ENCODE peak calls at places on chromosomes 1 and 21, in eight cellular contexts. D, X, V, I, B, E, A and Y are unnamed samples. For H3K27me3, the result is how much of the 10 kb centered on the place peaks cover.

GRCh38 chr1:86928819-86929218 is 14.4 kb downstream of the HS2ST1 start:
- DNase-seq in D (no peak), X (no peak), V (no peak), I (no peak), B (no peak), E (no peak), A (no peak), Y (no peak)

GRCh38 chr1:208106218-208106617 is 138.0 kb downstream of the PLXNA2 start:
- DNase-seq in D (no peak), X (no peak), V (no peak), I (no peak), B (no peak), E (no peak), A (no peak), Y (no peak)

GRCh38 chr1:89780721-89781120 is 40.1 kb upstream of the LRRC8D start:
- DNase-seq in D (peak), X (peak), V (no peak), I (peak), B (peak), E (no peak), A (no peak), Y (peak)

GRCh38 chr1:32997381-32997891 is 32.8 kb upstream of the RNF19B start:
- DNase-seq in D (peak), X (peak), V (no peak), I (no peak), B (peak), E (no peak), A (no peak), Y (no peak)

GRCh38 chr1:6509603-6510291 is 18.3 kb upstream of the PLEKHG5 start:
- DNase-seq in D (no peak), X (no peak), V (no peak), I (no peak), B (no peak), E (no peak), A (no peak), Y (peak)

GRCh38 chr1:42747125-42747524 is 7.1 kb upstream of the CLDN19 start:
- DNase-seq in D (no peak), X (peak), V (peak), I (peak), B (peak), E (no peak), A (peak), Y (peak)

GRCh38 chr1:119631433-119632102 is 16.5 kb downstream of the ZNF697 start:
- DNase-seq in D (peak), X (peak), V (no peak), I (peak), B (peak), E (peak), A (no peak), Y (peak)

GRCh38 chr1:86061660-86062059 is 94.9 kb downstream of the COL24A1 start:
- DNase-seq in D (no peak), X (peak), V (no peak), I (peak), B (no peak), E (no peak), A (no peak), Y (no peak)

GRCh38 chr1:199784127-199784526 is 243.4 kb upstream of the NR5A2 start:
- DNase-seq in D (peak), X (peak), V (no peak), I (no peak), B (no peak), E (peak), A (no peak), Y (no peak)

GRCh38 chr1:212968385-212968863 is 18.1 kb downstream of the VASH2 start:
- DNase-seq in D (no peak), X (no peak), V (no peak), I (no peak), B (no peak), E (no peak), A (no peak), Y (peak)

GRCh38 chr1:165344198-165344597 is 12.3 kb downstream of the LMX1A start:
- DNase-seq in D (no peak), X (no peak), V (no peak), I (no peak), B (no peak), E (no peak), A (no peak), Y (no peak)

GRCh38 chr1:21628798-21629393 is 40.3 kb downstream of the RAP1GAP start:
- DNase-seq in D (no peak), X (no peak), V (no peak), I (no peak), B (no peak), E (no peak), A (no peak), Y (no peak)

GRCh38 chr1:25727819-25728286 is 72.1 kb upstream of the SELENON start:
- DNase-seq in D (peak), X (peak), V (no peak), I (peak), B (peak), E (no peak), A (peak), Y (peak)

DNA sequence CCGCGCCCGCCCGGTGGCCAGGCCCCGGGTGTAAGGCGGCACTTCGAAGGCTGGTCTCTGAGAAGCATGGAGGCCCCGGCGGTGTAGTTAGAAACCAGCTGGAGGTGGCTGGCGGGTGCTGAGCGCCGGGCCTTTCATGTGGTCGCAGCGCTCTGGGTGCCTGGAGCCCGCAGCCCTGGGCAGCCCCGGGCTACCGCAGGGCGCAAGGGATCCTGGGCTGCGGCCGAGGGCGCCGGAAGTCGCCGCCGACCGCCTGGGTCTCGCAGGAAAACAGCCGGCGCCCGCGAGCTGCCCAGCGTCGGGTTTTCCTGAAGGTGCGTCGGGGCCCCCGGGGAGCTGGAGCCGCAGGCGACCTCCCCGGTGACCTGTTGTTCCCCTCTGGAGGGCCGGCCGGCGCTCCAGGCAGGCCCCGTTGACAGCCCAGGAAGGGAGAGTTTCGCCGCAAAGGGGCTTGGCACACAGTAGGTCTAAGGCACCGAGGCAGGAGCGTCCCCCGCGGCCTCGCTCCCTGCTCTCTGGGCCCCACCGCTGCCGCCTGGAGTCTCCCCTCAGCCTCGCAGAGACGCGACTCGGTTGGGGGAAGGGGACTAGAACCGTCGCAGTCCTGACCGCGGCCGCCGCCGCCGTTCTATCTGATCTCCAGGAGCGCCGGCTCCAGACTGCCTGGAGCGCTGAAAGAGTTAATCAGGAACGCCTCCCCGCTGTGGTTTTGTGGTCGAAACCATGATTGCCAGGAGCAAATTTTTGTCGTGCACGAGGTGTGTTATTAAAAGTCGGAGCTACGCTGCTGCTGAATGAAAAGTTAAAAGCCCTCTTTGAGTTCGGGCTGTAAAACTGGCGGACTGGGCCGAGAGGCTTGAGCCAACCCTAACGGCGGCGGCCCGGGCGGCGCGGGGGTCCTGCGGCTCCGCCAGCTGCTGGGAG is 2.8 kb downstream of the GRHL3 start:
- DNase-seq in D (peak), X (peak), V (peak), I (peak), B (peak), E (peak), A (no peak), Y (peak)
- H3K27me3 ChIP-seq in D (half or more), X (half or more), V (under half), I (half or more), B (under half), E (under half), A (under half), Y (under half)

GRCh38 chr1:156646738-156647211 is 4.9 kb downstream of the BCAN start:
- DNase-seq in D (no peak), X (no peak), V (no peak), I (no peak), B (no peak), E (no peak), A (no peak), Y (no peak)
- H3K27me3 ChIP-seq in D (half or more), X (half or more), V (under half), I (half or more), B (half or more), E (half or more), A (under half), Y (under half)

GRCh38 chr1:3746784-3747521 is 5.3 kb upstream of the CCDC27 start:
- DNase-seq in D (peak), X (peak), V (peak), I (peak), B (peak), E (no peak), A (peak), Y (peak)
- H3K27me3 ChIP-seq in D (under half), X (under half), V (under half), I (under half), B (under half), E (under half), A (under half), Y (under half)

DNA sequence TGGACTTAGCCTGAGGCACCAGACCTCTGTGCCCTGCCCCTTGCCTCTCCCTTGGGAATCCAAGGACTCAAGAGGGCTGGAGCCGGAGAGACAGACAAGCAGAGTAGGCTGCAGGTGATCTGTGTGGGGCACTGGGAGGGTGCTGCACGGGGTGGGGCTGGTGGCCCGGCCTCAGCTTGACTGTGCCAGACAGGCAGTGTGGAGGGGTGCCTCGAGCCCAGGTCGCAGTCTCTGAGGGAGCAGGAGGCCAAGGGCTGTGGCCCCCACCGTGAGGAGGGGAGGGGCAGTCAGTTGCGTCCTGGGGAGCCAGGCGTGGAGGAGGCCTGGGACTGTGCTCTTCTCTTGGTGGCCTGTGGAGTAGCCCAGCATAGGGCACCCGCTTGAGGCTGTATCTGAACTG is 4.0 kb downstream of the GABRD start:
- DNase-seq in D (no peak), X (no peak), V (no peak), I (no peak), B (no peak), E (no peak), A (no peak), Y (no peak)
- H3K27me3 ChIP-seq in D (under half), X (under half), V (under half), I (half or more), B (under half), E (half or more), A (under half), Y (under half)

GRCh38 chr1:22918644-22919043 is 54.0 kb downstream of the LACTBL1 start:
- DNase-seq in D (no peak), X (no peak), V (no peak), I (no peak), B (no peak), E (no peak), A (no peak), Y (no peak)
- H3K27me3 ChIP-seq in D (under half), X (under half), V (under half), I (under half), B (under half), E (under half), A (under half), Y (under half)

GRCh38 chr1:205052689-205053088 is 9.7 kb downstream of the CNTN2 start:
- DNase-seq in D (no peak), X (no peak), V (no peak), I (no peak), B (no peak), E (no peak), A (no peak), Y (no peak)
- H3K27me3 ChIP-seq in D (under half), X (under half), V (under half), I (half or more), B (under half), E (under half), A (under half), Y (under half)

DNA sequence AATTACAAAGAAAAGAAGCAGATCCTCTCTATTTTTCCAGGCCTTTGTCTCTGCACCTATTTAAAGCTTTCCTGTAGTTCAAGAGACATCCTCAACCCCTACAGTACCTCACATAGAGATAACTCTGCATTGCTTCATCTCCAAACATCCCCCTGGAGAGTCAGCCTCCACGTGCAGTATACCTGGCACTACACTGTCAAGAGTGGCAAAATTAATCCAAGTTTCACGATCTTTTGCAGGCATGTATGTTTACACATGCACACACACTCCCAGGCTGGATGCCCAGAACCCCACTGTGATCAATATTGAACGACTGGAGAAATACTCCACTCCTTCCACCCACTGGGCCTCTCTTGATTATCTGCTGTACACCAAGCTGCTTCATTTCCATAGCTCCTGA is 66.3 kb upstream of the GOLT1A start:
- DNase-seq in D (no peak), X (no peak), V (no peak), I (no peak), B (no peak), E (no peak), A (no peak), Y (no peak)
- H3K27me3 ChIP-seq in D (half or more), X (half or more), V (under half), I (half or more), B (under half), E (under half), A (under half), Y (under half)

GRCh38 chr1:155082941-155083541 is 4.4 kb downstream of the EFNA3 start:
- DNase-seq in D (no peak), X (no peak), V (no peak), I (no peak), B (no peak), E (no peak), A (no peak), Y (no peak)

GRCh38 chr1:155085504-155086181 is 7.0 kb downstream of the EFNA3 start:
- DNase-seq in D (no peak), X (no peak), V (peak), I (peak), B (peak), E (no peak), A (no peak), Y (peak)

GRCh38 chr1:155084722-155085503 is 6.3 kb downstream of the EFNA3 start:
- DNase-seq in D (peak), X (peak), V (peak), I (peak), B (peak), E (peak), A (peak), Y (peak)

GRCh38 chr1:155082301-155082940 is 3.8 kb downstream of the EFNA3 start:
- DNase-seq in D (no peak), X (no peak), V (no peak), I (no peak), B (no peak), E (no peak), A (no peak), Y (no peak)

DNA sequence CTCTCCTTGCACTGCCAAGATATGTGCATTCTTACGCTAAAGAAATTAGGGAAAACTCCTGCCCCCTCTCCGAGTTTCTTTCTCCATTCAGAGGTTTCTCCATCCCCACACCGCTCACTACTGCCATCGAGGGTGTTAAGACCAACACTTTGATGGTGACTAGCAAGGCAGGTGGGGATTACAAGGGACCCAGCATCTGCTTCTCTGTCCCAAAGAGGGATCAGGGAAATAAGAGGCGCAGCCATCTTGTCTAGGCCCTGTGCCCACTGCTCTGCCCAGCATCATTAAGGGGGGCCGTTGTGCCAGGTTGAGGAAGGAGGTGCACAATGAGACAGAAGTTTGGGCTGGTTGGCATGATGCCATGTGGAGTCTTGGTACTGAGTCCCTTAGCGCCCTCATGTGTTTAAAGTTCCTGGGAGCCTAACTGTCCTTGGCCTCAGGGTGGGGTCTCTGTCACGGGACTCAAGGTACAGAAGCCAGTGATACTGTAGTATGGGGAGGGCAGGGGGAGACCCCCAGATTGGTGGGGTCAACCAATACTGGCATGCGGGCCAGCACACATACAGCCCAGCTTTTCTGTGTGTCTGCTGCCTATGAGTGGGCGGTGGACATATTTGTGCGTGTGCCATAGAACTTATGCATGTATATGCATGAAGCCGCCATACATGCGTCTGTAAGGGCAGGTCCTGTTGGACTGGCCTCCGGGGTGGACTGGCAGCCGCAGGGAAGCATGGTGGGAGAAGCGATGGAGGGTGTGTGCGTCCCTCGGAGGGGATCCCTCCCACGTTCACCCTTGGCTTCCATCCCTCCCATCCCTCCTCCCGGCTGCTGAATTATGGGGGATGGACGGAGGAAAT is 5.5 kb downstream of the EFNA3 start:
- DNase-seq in D (no peak), X (peak), V (no peak), I (peak), B (peak), E (no peak), A (no peak), Y (no peak)
- H3K27me3 ChIP-seq in D (under half), X (under half), V (under half), I (under half), B (under half), E (under half), A (under half), Y (under half)

GRCh38 chr21:28827422-28827821 is 165.3 kb downstream of the LTN1 start:
- DNase-seq in D (no peak), X (no peak), V (no peak), I (peak), B (no peak), E (no peak), A (no peak), Y (no peak)
- H3K27me3 ChIP-seq in D (under half), X (under half), V (under half), I (under half), B (under half), E (under half), A (under half), Y (under half)